ENCODE peak calls at places on chromosomes 16 and 17, in nine cellular contexts. M is progenitor cell of endocrine pancreas; D is fibroblast of pulmonary artery; C is SK-MEL-5; R is NCI-H460; U is AG10803; V is stimulated activated CD4-positive, alpha-beta T cell treated with anti-CD3 and anti-CD28 coated beads, Interleukin-15, amount 100 ng/mL, for 1 hour; A is brain microvascular endothelial cell; E is memory B cell. I is an unnamed sample.
A peak's percentile ranks its signal among the peaks of the same experiment; 100 is the strongest.

GRCh38 chr16:19805459-19806160 is 79.0 kb downstream of the GPRC5B start:
- DNase-seq in U (no peak), V (no peak), E (no peak), D (no peak), A (no peak), M (no peak), C (no peak), R (no peak), I (no peak)

GRCh38 chr17:41985919-41986318 is 19.3 kb downstream of the CNP start:
- DNase-seq in D (no peak), E (no peak), M (no peak), U (no peak), R (no peak), A (no peak), V (no peak), C (no peak), I (no peak)

GRCh38 chr16:88451586-88452484 is 1.2 kb upstream of the ZFPM1 start:
- DNase-seq in E (no peak), C (peak; percentile 11), D (no peak), A (no peak), M (no peak), U (no peak), V (no peak), R (no peak), I (no peak)

GRCh38 chr16:24598777-24599437 is 59.5 kb downstream of the RBBP6 start:
- DNase-seq in R (no peak), A (no peak), V (no peak), D (no peak), U (no peak), M (no peak), E (no peak), C (no peak), I (no peak)

GRCh38 chr16:69531988-69532387 is 33.8 kb upstream of the NFAT5 start:
- DNase-seq in E (no peak), D (no peak), U (no peak), A (no peak), R (no peak), C (no peak), V (no peak), M (no peak), I (no peak)

GRCh38 chr16:87185313-87185712 is 131.9 kb downstream of the C16orf95 start:
- DNase-seq in R (no peak), U (no peak), C (no peak), E (no peak), M (no peak), A (no peak), V (no peak), D (no peak), I (no peak)

GRCh38 chr17:83078378-83079339 is 750 bp upstream of the METRNL start:
- DNase-seq in U (no peak), D (no peak), V (no peak), M (no peak), R (no peak), C (no peak), E (no peak), A (no peak), I (no peak)

GRCh38 chr17:69454051-69454450 is 39.6 kb downstream of the MAP2K6 start:
- DNase-seq in U (no peak), C (no peak), A (no peak), V (no peak), M (no peak), E (no peak), R (no peak), D (no peak), I (no peak)

GRCh38 chr17:10803830-10804498 is at the start of gene TMEM238L:
- DNase-seq in A (no peak), E (no peak), M (no peak), R (no peak), U (no peak), V (no peak), D (no peak), C (no peak), I (no peak)

GRCh38 chr17:69690531-69690930 is 276.0 kb downstream of the MAP2K6 start:
- DNase-seq in A (no peak), C (no peak), D (peak; percentile 11), E (no peak), V (no peak), R (no peak), M (no peak), U (no peak), I (no peak)

GRCh38 chr16:73268311-73268997 is 220.5 kb upstream of the ZFHX3 start:
- DNase-seq in M (no peak), R (no peak), D (peak; percentile 7), A (no peak), U (peak; percentile 3), V (no peak), C (peak; percentile 7), E (no peak), I (no peak)

GRCh38 chr17:34135841-34136240 is 119.2 kb upstream of the CCL2 start:
- DNase-seq in R (no peak), C (no peak), U (no peak), A (no peak), M (no peak), E (no peak), D (no peak), V (no peak), I (no peak)

GRCh38 chr17:69581061-69581955 is 166.8 kb downstream of the MAP2K6 start:
- DNase-seq in R (no peak), C (no peak), A (no peak), U (no peak), V (no peak), D (no peak), E (peak; percentile 38), M (no peak), I (peak; percentile 58)

GRCh38 chr16:14151256-14152030 is 80.3 kb downstream of the MRTFB start:
- DNase-seq in E (no peak), V (no peak), R (no peak), A (peak; percentile 42), U (peak; percentile 73), D (peak; percentile 47), M (no peak), C (no peak), I (no peak)

I was measured in astrocyte of the cerebellum.